ENCODE peak calls at places on chromosomes 6 and 20, in four cellular contexts. One of them, this sample, is unnamed.

GRCh38 chr6:32216998-32217397 is 6.9 kb downstream of the NOTCH4 start:
- DNase-seq in spleen: no peak
- DNase-seq in HCT116: no peak
- DNase-seq in stomach: no peak
- DNase-seq in this sample: no peak

GRCh38 chr6:156687875-156688549 is 89.2 kb upstream of the ARID1B start:
- DNase-seq in stomach: peak
- DNase-seq in spleen: no peak
- DNase-seq in HCT116: peak
- DNase-seq in this sample: no peak

GRCh38 chr6:100188754-100189153 is 194.7 kb upstream of the MCHR2 start:
- DNase-seq in stomach: no peak
- DNase-seq in spleen: no peak
- DNase-seq in HCT116: no peak
- DNase-seq in this sample: no peak

GRCh38 chr6:97697450-97697849 is 414.4 kb upstream of the MMS22L start:
- DNase-seq in spleen: no peak
- DNase-seq in HCT116: no peak
- DNase-seq in stomach: no peak
- DNase-seq in this sample: no peak

GRCh38 chr6:87759491-87760010 is 57.5 kb upstream of the AKIRIN2 start:
- DNase-seq in spleen: no peak
- DNase-seq in stomach: no peak
- DNase-seq in HCT116: no peak
- DNase-seq in this sample: no peak

GRCh38 chr6:157860505-157860991 is 37.5 kb downstream of the SNX9 start:
- DNase-seq in spleen: no peak
- DNase-seq in HCT116: no peak
- DNase-seq in stomach: no peak
- DNase-seq in this sample: no peak

GRCh38 chr6:14767176-14767575 is 478.7 kb upstream of the JARID2 start:
- DNase-seq in HCT116: no peak
- DNase-seq in spleen: no peak
- DNase-seq in stomach: no peak
- DNase-seq in this sample: no peak

GRCh38 chr6:157527471-157527907 is 146.5 kb downstream of the ZDHHC14 start:
- DNase-seq in stomach: no peak
- DNase-seq in HCT116: no peak
- DNase-seq in spleen: no peak
- DNase-seq in this sample: no peak

GRCh38 chr20:4406627-4407026 is 315.1 kb upstream of the PRND start:
- DNase-seq in stomach: no peak
- DNase-seq in spleen: no peak
- DNase-seq in HCT116: peak
- DNase-seq in this sample: no peak

GRCh38 chr6:112337209-112337638 is 9.9 kb upstream of the RFPL4B start:
- DNase-seq in spleen: no peak
- DNase-seq in stomach: peak
- DNase-seq in HCT116: peak
- DNase-seq in this sample: peak

GRCh38 chr6:36064770-36065396 is 37.3 kb downstream of the MAPK14 start:
- DNase-seq in HCT116: no peak
- DNase-seq in stomach: no peak
- DNase-seq in spleen: no peak
- DNase-seq in this sample: no peak

GRCh38 chr20:45406260-45407066 is 1.6 kb upstream of the DBNDD2 start:
- DNase-seq in stomach: peak
- DNase-seq in spleen: peak
- DNase-seq in HCT116: no peak
- DNase-seq in this sample: no peak

GRCh38 chr20:35952480-35953410 is 1.6 kb downstream of the SCAND1 start:
- DNase-seq in HCT116: no peak
- DNase-seq in stomach: no peak
- DNase-seq in spleen: no peak
- DNase-seq in this sample: no peak

GRCh38 chr20:13130707-13131103 is 90.4 kb upstream of the ISM1 start:
- DNase-seq in HCT116: no peak
- DNase-seq in spleen: no peak
- DNase-seq in stomach: no peak
- DNase-seq in this sample: no peak

GRCh38 chr20:663315-664090 is 10.5 kb upstream of the SRXN1 start:
- DNase-seq in HCT116: no peak
- DNase-seq in spleen: peak
- DNase-seq in stomach: no peak
- DNase-seq in this sample: no peak

GRCh38 chr20:58130574-58130973 is 97.9 kb downstream of the ANKRD60 start:
- DNase-seq in stomach: no peak
- DNase-seq in HCT116: no peak
- DNase-seq in spleen: no peak
- DNase-seq in this sample: no peak

GRCh38 chr6:96468681-96469224 is 52.9 kb upstream of the UFL1 start:
- DNase-seq in HCT116: no peak
- DNase-seq in stomach: no peak
- DNase-seq in spleen: no peak
- DNase-seq in this sample: no peak

GRCh38 chr6:41705996-41706835 is 29.2 kb downstream of the TFEB start:
- DNase-seq in spleen: peak
- DNase-seq in HCT116: no peak
- DNase-seq in stomach: peak
- DNase-seq in this sample: peak

GRCh38 chr6:14876778-14877613 is 368.9 kb upstream of the JARID2 start:
- DNase-seq in stomach: no peak
- DNase-seq in spleen: no peak
- DNase-seq in HCT116: no peak
- DNase-seq in this sample: no peak

GRCh38 chr20:25402583-25402982 is 4.9 kb upstream of the GINS1 start:
- DNase-seq in HCT116: no peak
- DNase-seq in stomach: no peak
- DNase-seq in spleen: no peak
- DNase-seq in this sample: no peak

GRCh38 chr6:55220961-55221360 is 46.6 kb downstream of the HCRTR2 start:
- DNase-seq in stomach: no peak
- DNase-seq in spleen: no peak
- DNase-seq in HCT116: no peak
- DNase-seq in this sample: no peak

GRCh38 chr6:75412937-75413662 is 80.5 kb downstream of the FILIP1 start:
- DNase-seq in stomach: no peak
- DNase-seq in HCT116: no peak
- DNase-seq in spleen: no peak
- DNase-seq in this sample: no peak

GRCh38 chr6:110543106-110543505 is 66.7 kb upstream of the SLC22A16 start:
- DNase-seq in stomach: peak
- DNase-seq in HCT116: no peak
- DNase-seq in spleen: no peak
- DNase-seq in this sample: no peak

GRCh38 chr20:49132995-49133451 is 55.1 kb downstream of the STAU1 start:
- DNase-seq in HCT116: peak
- DNase-seq in spleen: no peak
- DNase-seq in stomach: no peak
- DNase-seq in this sample: peak

GRCh38 chr6:29865648-29866047 is 38.0 kb downstream of the HLA-G start:
- DNase-seq in stomach: no peak
- DNase-seq in HCT116: no peak
- DNase-seq in spleen: no peak
- DNase-seq in this sample: no peak

GRCh38 chr6:19301980-19302379 is 535.2 kb upstream of the ID4 start:
- DNase-seq in stomach: no peak
- DNase-seq in HCT116: no peak
- DNase-seq in spleen: no peak
- DNase-seq in this sample: no peak

GRCh38 chr6:118372413-118372812 is 175.7 kb upstream of the PLN start:
- DNase-seq in HCT116: no peak
- DNase-seq in spleen: no peak
- DNase-seq in stomach: no peak
- DNase-seq in this sample: no peak

GRCh38 chr20:50379049-50379990 is 130.9 kb upstream of the PTPN1 start:
- DNase-seq in spleen: peak
- DNase-seq in stomach: peak
- DNase-seq in HCT116: no peak
- DNase-seq in this sample: no peak

GRCh38 chr6:129485746-129486145 is 224.2 kb downstream of the ARHGAP18 start:
- DNase-seq in HCT116: no peak
- DNase-seq in stomach: no peak
- DNase-seq in spleen: no peak
- DNase-seq in this sample: no peak

GRCh38 chr6:77457720-77458349 is 5.5 kb downstream of the HTR1B start:
- DNase-seq in HCT116: peak
- DNase-seq in stomach: peak
- DNase-seq in spleen: no peak
- DNase-seq in this sample: peak

GRCh38 chr6:79737172-79737571 is 106.0 kb downstream of the SH3BGRL2 start:
- DNase-seq in spleen: no peak
- DNase-seq in stomach: no peak
- DNase-seq in HCT116: no peak
- DNase-seq in this sample: no peak

GRCh38 chr6:39902786-39903465 is 31.3 kb downstream of the MOCS1 start:
- DNase-seq in spleen: peak
- DNase-seq in stomach: no peak
- DNase-seq in HCT116: no peak
- DNase-seq in this sample: no peak

GRCh38 chr6:43426928-43427405 is 374 bp upstream of the ABCC10 start:
- DNase-seq in stomach: no peak
- DNase-seq in HCT116: no peak
- DNase-seq in spleen: no peak
- DNase-seq in this sample: no peak

GRCh38 chr6:43432009-43432945 is 4.9 kb downstream of the ABCC10 start:
- DNase-seq in spleen: no peak
- DNase-seq in HCT116: no peak
- DNase-seq in stomach: no peak
- DNase-seq in this sample: no peak

GRCh38 chr6:43428112-43428570 is 800 bp downstream of the ABCC10 start:
- DNase-seq in stomach: no peak
- DNase-seq in HCT116: no peak
- DNase-seq in spleen: no peak
- DNase-seq in this sample: no peak

GRCh38 chr6:43427406-43428111 is at the start of gene ABCC10:
- DNase-seq in spleen: peak
- DNase-seq in stomach: peak
- DNase-seq in HCT116: peak
- DNase-seq in this sample: peak

DNA sequence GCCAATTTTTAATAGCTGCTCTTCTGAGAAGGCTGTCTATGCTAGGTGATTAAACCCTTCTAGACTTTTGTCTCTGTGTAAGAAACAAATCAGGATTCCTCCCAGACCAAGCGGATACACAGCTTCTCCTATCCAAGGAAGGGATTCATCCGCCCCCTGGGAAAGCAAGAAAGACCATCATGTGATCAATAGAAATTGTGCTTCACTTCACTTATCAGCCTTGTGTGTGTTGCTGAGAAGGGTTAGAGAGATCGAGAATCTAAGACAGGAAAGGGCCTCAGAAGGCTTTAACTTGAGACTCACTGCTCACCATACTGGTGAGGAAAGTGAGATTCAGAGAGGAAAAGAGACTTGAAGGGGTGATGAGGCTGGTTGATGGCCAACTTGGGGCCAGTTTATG is 1.5 kb downstream of the ABCC10 start:
- DNase-seq in spleen: no peak
- DNase-seq in stomach: no peak
- DNase-seq in HCT116: no peak
- DNase-seq in this sample: no peak
- H3K4me3 ChIP-seq in spleen: no peak
- H3K4me3 ChIP-seq in stomach: peak
- H3K4me3 ChIP-seq in HCT116: peak
- H3K4me3 ChIP-seq in this sample: peak

GRCh38 chr6:34934516-34934915 is 45.5 kb downstream of the ANKS1A start:
- DNase-seq in spleen: no peak
- DNase-seq in stomach: peak
- DNase-seq in HCT116: no peak
- DNase-seq in this sample: no peak

GRCh38 chr6:34940030-34940434 is 51.0 kb downstream of the ANKS1A start:
- DNase-seq in spleen: no peak
- DNase-seq in HCT116: no peak
- DNase-seq in stomach: no peak
- DNase-seq in this sample: no peak

GRCh38 chr6:34941421-34941820 is 52.4 kb downstream of the ANKS1A start:
- DNase-seq in HCT116: no peak
- DNase-seq in stomach: no peak
- DNase-seq in spleen: no peak
- DNase-seq in this sample: no peak

DNA sequence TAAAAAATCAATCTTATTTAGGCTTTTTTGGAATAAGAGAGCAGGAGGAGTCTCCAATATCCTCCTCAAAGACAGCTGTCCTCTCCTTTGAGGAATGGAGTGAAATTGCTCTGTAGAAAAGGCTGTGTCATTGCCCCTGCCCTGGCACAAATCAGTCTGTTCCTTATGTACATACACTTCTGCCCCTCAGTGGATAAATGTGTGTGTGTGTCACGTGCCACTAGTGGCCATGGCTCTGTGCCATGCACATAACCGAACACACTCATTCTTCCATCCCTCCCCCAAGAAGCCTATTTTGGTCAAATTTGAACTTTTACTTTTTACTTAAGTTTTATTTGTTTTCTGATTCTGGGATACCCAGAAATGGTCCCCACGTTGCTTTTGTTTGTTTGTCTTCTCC is 49.2 kb downstream of the ANKS1A start:
- DNase-seq in spleen: no peak
- DNase-seq in HCT116: no peak
- DNase-seq in stomach: peak
- DNase-seq in this sample: no peak
- TF ChIP-seq POLR2AphosphoS5 in spleen: peak
- TF ChIP-seq POLR2AphosphoS5 in HCT116: no peak
- TF ChIP-seq POLR2AphosphoS5 in stomach: no peak
- TF ChIP-seq POLR2AphosphoS5 in this sample: no peak

GRCh38 chr6:84762220-84762940 is 2.0 kb downstream of the TBX18 start:
- DNase-seq in stomach: no peak
- DNase-seq in HCT116: no peak
- DNase-seq in spleen: no peak
- DNase-seq in this sample: no peak
- H3K4me3 ChIP-seq in stomach: peak
- H3K4me3 ChIP-seq in HCT116: peak
- H3K4me3 ChIP-seq in spleen: no peak
- H3K4me3 ChIP-seq in this sample: peak

DNA sequence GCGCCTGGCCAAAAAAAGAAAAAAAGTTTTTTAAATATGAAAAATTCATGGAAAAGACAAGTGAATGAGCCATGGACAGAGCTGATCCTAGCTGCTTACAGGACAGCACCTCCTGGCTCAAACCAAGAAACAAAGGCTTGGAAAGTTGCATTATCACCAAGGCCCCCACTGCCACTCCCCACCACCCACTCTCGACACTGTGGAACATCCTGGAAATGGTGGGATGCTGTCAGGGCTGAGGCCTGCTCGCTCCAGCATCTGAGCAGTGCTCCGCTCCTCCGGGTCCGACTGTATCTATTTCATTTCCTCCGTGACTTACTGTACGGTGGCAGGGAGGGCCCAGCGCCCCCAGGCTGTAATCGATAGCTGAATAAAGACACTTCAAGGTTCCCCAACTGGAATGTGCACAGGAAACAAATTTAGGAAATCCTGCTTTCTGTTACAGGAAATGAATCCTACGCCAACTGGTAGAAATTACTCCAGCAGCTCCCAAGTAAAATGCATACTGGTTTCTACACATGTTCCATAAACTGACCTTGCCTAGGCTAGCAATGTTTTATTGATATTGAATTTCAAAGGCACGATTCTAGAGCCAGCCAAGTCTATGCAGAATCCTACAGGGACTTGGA is 109.5 kb upstream of the NFATC2 start:
- DNase-seq in HCT116: no peak
- DNase-seq in stomach: no peak
- DNase-seq in spleen: no peak
- DNase-seq in this sample: no peak
- TF ChIP-seq POLR2AphosphoS5 in HCT116: no peak
- TF ChIP-seq POLR2AphosphoS5 in stomach: no peak
- TF ChIP-seq POLR2AphosphoS5 in spleen: no peak
- TF ChIP-seq POLR2AphosphoS5 in this sample: no peak

This sample was measured in Panc1.